ENCODE peak calls at places on chromosomes 5 and 9, in five cellular contexts. C is colonic mucosa; E is CD4-positive, alpha-beta memory T cell; R is left ventricle myocardium inferior; A is mammary epithelial cell. K is an unnamed sample.

GRCh38 chr9:81531511-81531910 is 157.8 kb downstream of the TLE1 start:
- DNase-seq in C (no peak), E (no peak), R (no peak), A (no peak), K (no peak)

GRCh38 chr9:13369426-13369825 is 89.9 kb upstream of the MPDZ start:
- DNase-seq in C (no peak), E (no peak), R (no peak), A (no peak), K (no peak)

GRCh38 chr5:78204241-78204640 is 90.3 kb downstream of the AP3B1 start:
- DNase-seq in C (no peak), E (no peak), R (no peak), A (no peak), K (no peak)

GRCh38 chr9:127858041-127858512 is 3.6 kb upstream of the ENG start:
- DNase-seq in C (no peak), E (no peak), R (peak; percentile 83), A (no peak), K (no peak)

GRCh38 chr5:132427285-132428146 is 58.0 kb downstream of the SLC22A5 start:
- DNase-seq in C (peak; percentile 79), E (peak; percentile 82), R (peak; percentile 47), A (no peak), K (no peak)

GRCh38 chr9:95874303-95874988 is 1.0 kb upstream of the ERCC6L2 start:
- DNase-seq in C (peak; percentile 28), E (no peak), R (no peak), A (peak; percentile 27), K (no peak)

GRCh38 chr9:5041390-5042115 is 56.5 kb downstream of the JAK2 start:
- DNase-seq in C (no peak), E (no peak), R (no peak), A (no peak), K (no peak)

GRCh38 chr9:105065119-105066088 is 137.4 kb upstream of the ABCA1 start:
- DNase-seq in C (peak; percentile 30), E (no peak), R (no peak), A (no peak), K (no peak)

GRCh38 chr9:79193506-79194223 is 378.1 kb upstream of the TLE4 start:
- DNase-seq in C (no peak), E (no peak), R (no peak), A (no peak), K (no peak)

GRCh38 chr9:136848393-136849037 is 694 bp upstream of the PHPT1 start:
- DNase-seq in C (peak; percentile 59), E (peak; percentile 47), R (peak; percentile 51), A (peak; percentile 31), K (no peak)

GRCh38 chr5:139762624-139763170 is 32.9 kb upstream of the PSD2 start:
- DNase-seq in C (no peak), E (no peak), R (no peak), A (no peak), K (no peak)

GRCh38 chr9:127723450-127723849 is 7.6 kb downstream of the TTC16 start:
- DNase-seq in C (peak; percentile 55), E (no peak), R (no peak), A (peak; percentile 46), K (no peak)

GRCh38 chr5:87735918-87736317 is 323.2 kb upstream of the CCNH start:
- DNase-seq in C (no peak), E (no peak), R (no peak), A (peak; percentile 89), K (peak; percentile 49)

GRCh38 chr5:6544561-6544935 is 88.3 kb downstream of the NSUN2 start:
- DNase-seq in C (peak; percentile 3), E (no peak), R (no peak), A (no peak), K (no peak)

GRCh38 chr9:64066736-64067368 is 1218.2 kb downstream of the FOXD4L5 start:
- DNase-seq in C (no peak), E (no peak), R (no peak), A (no peak), K (no peak)

GRCh38 chr5:152124413-152125082 is 199.9 kb upstream of the GLRA1 start:
- DNase-seq in C (no peak), E (no peak), R (no peak), A (no peak), K (no peak)

GRCh38 chr9:35910613-35911488 is 1.6 kb downstream of the SPAAR start:
- DNase-seq in C (peak; percentile 80), E (peak; percentile 69), R (peak; percentile 39), A (peak; percentile 56), K (no peak)

GRCh38 chr5:107744418-107745330 is 73.9 kb upstream of the EFNA5 start:
- DNase-seq in C (no peak), E (no peak), R (no peak), A (no peak), K (no peak)

GRCh38 chr5:41246376-41246775 is 33.0 kb upstream of the C6 start:
- DNase-seq in C (no peak), E (no peak), R (no peak), A (peak; percentile 89), K (peak; percentile 70)

GRCh38 chr5:54719384-54720306 is 202.1 kb downstream of the SNX18 start:
- DNase-seq in C (no peak), E (no peak), R (peak; percentile 59), A (peak; percentile 50), K (no peak)

GRCh38 chr9:134525070-134525815 is 116.4 kb upstream of the COL5A1 start:
- DNase-seq in C (no peak), E (no peak), R (no peak), A (no peak), K (no peak)

GRCh38 chr9:7185612-7186011 is 427.8 kb downstream of the KDM4C start:
- DNase-seq in C (no peak), E (no peak), R (no peak), A (peak; percentile 85), K (peak; percentile 67)

GRCh38 chr5:88203977-88204735 is 64.5 kb downstream of the TMEM161B start:
- DNase-seq in C (no peak), E (peak; percentile 81), R (no peak), A (no peak), K (no peak)

GRCh38 chr9:82271099-82271498 is 282.5 kb downstream of the SPATA31D1 start:
- DNase-seq in C (no peak), E (no peak), R (no peak), A (peak; percentile 55), K (peak; percentile 39)

GRCh38 chr5:181260720-181261319 is at the start of gene TRIM52:
- DNase-seq in C (peak; percentile 94), E (peak; percentile 94), R (peak; percentile 92), A (peak; percentile 84), K (no peak)

GRCh38 chr9:136627703-136628102 is 35.0 kb upstream of the EGFL7 start:
- DNase-seq in C (peak; percentile 21), E (no peak), R (no peak), A (no peak), K (no peak)

GRCh38 chr9:16830806-16831205 is 39.7 kb downstream of the BNC2 start:
- DNase-seq in C (no peak), E (no peak), R (no peak), A (no peak), K (no peak)

GRCh38 chr9:16825971-16826370 is 44.5 kb downstream of the BNC2 start:
- DNase-seq in C (no peak), E (no peak), R (no peak), A (no peak), K (no peak)

GRCh38 chr9:16825364-16825763 is 45.1 kb downstream of the BNC2 start:
- DNase-seq in C (no peak), E (no peak), R (no peak), A (no peak), K (no peak)

GRCh38 chr9:16832101-16832500 is 38.4 kb downstream of the BNC2 start:
- DNase-seq in C (no peak), E (no peak), R (no peak), A (no peak), K (no peak)

DNA sequence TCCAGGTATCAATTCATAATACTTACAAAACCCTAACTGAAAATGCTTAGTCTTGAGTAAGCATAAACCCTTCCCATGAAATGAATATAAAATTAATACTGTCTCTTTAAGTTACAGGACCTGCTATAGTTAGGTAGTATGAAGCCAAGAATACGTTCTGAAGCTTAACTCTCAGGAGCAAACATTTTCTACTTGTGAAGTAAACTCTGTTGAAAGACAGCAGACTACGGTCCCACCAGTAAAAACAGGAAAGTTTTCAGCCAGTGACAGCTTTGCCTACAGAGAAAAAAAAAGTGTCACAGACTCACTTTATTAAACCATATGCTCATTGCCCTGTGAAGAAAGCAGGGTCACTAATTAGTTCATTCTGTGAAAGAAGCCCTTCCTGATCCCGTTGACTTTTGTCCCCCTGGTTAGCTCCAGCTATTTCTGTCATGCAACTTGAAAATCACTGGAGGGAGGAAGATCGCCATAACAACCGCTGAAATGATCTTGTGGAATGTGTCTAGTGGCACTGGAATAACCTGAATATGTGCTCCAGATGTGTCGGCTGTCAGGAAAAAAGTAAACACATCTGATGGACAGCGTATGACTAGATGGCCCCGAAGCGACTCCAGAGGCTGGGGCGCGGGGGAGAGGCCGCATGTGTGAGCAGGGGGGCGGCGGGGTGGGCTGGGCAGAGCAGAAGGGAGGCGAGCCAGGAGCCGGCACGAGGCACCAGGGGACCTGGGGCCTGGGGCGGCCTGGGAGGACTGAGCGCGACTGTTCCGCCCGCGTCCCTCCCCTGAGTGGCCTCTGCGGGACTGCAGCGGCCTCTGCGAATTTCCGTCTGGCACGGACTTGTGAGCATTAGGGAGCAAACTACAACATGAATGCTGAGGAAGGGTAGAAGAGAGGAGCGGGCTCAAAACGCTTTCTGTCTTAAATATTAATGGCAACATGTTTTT is 41.9 kb downstream of the BNC2 start:
- DNase-seq in C (peak; percentile 21), E (no peak), R (peak; percentile 49), A (no peak), K (no peak)
- H3K27ac ChIP-seq in C (no peak overlapping the region), E (no peak overlapping the region), R (peak overlapping the region; percentile 68), A (no peak overlapping the region), K (no peak overlapping the region)

GRCh38 chr9:97704851-97705250 is 7.7 kb upstream of the XPA start:
- DNase-seq in C (no peak), E (no peak), R (no peak), A (peak; percentile 47), K (no peak)

GRCh38 chr9:97705354-97705950 is 8.3 kb upstream of the XPA start:
- DNase-seq in C (no peak), E (no peak), R (no peak), A (peak; percentile 74), K (no peak)

GRCh38 chr9:97704327-97704677 is 7.2 kb upstream of the XPA start:
- DNase-seq in C (no peak), E (no peak), R (no peak), A (no peak), K (no peak)

GRCh38 chr9:97706246-97706645 is 9.1 kb upstream of the XPA start:
- DNase-seq in C (no peak), E (no peak), R (no peak), A (peak; percentile 21), K (no peak)

GRCh38 chr9:97703437-97704326 is 6.5 kb upstream of the XPA start:
- DNase-seq in C (no peak), E (peak; percentile 73), R (no peak), A (peak; percentile 94), K (peak; percentile 80)
- H3K27ac ChIP-seq in C (no peak overlapping the region), E (no peak overlapping the region), R (no peak overlapping the region), A (peak overlapping the region; percentile 73), K (peak overlapping the region; percentile 81)

GRCh38 chr5:39691993-39692392 is 267.2 kb upstream of the DAB2 start:
- DNase-seq in C (no peak), E (no peak), R (no peak), A (peak; percentile 35), K (no peak)
- H3K27ac ChIP-seq in C (no peak overlapping the region), E (no peak overlapping the region), R (no peak overlapping the region), A (no peak overlapping the region), K (no peak overlapping the region)

DNA sequence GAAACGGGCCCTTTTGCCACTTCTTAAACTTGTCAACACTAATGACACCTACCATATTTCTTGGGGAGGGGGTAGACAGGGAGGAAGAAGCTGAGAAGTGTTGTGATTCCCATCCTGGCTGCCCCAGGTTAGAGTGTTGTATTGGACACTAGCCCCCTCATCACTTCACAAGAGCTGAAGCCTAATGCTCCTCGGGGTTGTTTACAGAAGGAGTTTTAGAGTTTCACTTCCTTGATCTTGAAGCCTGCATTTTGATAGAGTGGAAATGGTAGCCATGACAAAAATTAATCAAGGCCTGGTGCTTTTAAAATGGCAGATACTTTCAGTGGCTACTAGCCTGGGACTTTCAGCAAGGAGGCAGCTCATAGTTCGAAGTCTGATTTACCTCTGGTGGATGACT is 11.0 kb upstream of the FAM120AOS start:
- DNase-seq in C (no peak), E (no peak), R (no peak), A (no peak), K (no peak)
- H3K27ac ChIP-seq in C (peak overlapping the region; percentile 27), E (no peak overlapping the region), R (peak overlapping the region; percentile 13), A (no peak overlapping the region), K (no peak overlapping the region)